ENCODE peak calls at places on chromosome 12, in four cellular contexts. One of them, this sample, is unnamed.

GRCh38 chr12:93853698-93854478 is 176.7 kb downstream of the CRADD start:
- DNase-seq in HL-60: no peak
- DNase-seq in esophagus squamous epithelium: no peak
- DNase-seq in COR-L47: no peak
- DNase-seq in this sample: no peak

GRCh38 chr12:105741786-105742566 is 396.8 kb downstream of the NUAK1 start:
- DNase-seq in HL-60: no peak
- DNase-seq in esophagus squamous epithelium: no peak
- DNase-seq in COR-L47: no peak
- DNase-seq in this sample: no peak

GRCh38 chr12:92987846-92988621 is 58.9 kb upstream of the EEA1 start:
- DNase-seq in HL-60: peak
- DNase-seq in esophagus squamous epithelium: no peak
- DNase-seq in COR-L47: no peak
- DNase-seq in this sample: no peak

GRCh38 chr12:121537814-121538698 is 42.8 kb downstream of the KDM2B start:
- DNase-seq in HL-60: peak
- DNase-seq in esophagus squamous epithelium: no peak
- DNase-seq in COR-L47: no peak
- DNase-seq in this sample: no peak

GRCh38 chr12:96457191-96457930 is 32.0 kb upstream of the CFAP54 start:
- DNase-seq in HL-60: no peak
- DNase-seq in esophagus squamous epithelium: no peak
- DNase-seq in COR-L47: no peak
- DNase-seq in this sample: no peak

GRCh38 chr12:128864516-128865186 is 11.4 kb downstream of the GLT1D1 start:
- DNase-seq in HL-60: peak
- DNase-seq in esophagus squamous epithelium: no peak
- DNase-seq in COR-L47: no peak
- DNase-seq in this sample: no peak

GRCh38 chr12:121260091-121260490 is 36.4 kb downstream of the CAMKK2 start:
- DNase-seq in HL-60: no peak
- DNase-seq in esophagus squamous epithelium: no peak
- DNase-seq in COR-L47: no peak
- DNase-seq in this sample: no peak

GRCh38 chr12:3493225-3494049 is 2.4 kb downstream of the PRMT8 start:
- DNase-seq in HL-60: no peak
- DNase-seq in esophagus squamous epithelium: no peak
- DNase-seq in COR-L47: no peak
- DNase-seq in this sample: no peak

GRCh38 chr12:18718462-18718861 is 19.4 kb downstream of the PLCZ1 start:
- DNase-seq in HL-60: no peak
- DNase-seq in esophagus squamous epithelium: no peak
- DNase-seq in COR-L47: no peak
- DNase-seq in this sample: no peak

GRCh38 chr12:106897082-106897481 is 58.6 kb upstream of the TMEM263 start:
- DNase-seq in HL-60: no peak
- DNase-seq in esophagus squamous epithelium: no peak
- DNase-seq in COR-L47: no peak
- DNase-seq in this sample: no peak

GRCh38 chr12:128078311-128078851 is 188.6 kb upstream of the TMEM132C start:
- DNase-seq in HL-60: no peak
- DNase-seq in esophagus squamous epithelium: no peak
- DNase-seq in COR-L47: no peak
- DNase-seq in this sample: no peak

GRCh38 chr12:94898388-94898787 is 105.1 kb downstream of the NDUFA12 start:
- DNase-seq in HL-60: no peak
- DNase-seq in esophagus squamous epithelium: no peak
- DNase-seq in COR-L47: no peak
- DNase-seq in this sample: no peak

GRCh38 chr12:132418393-132418925 is 71.5 kb upstream of the FBRSL1 start:
- DNase-seq in HL-60: no peak
- DNase-seq in esophagus squamous epithelium: no peak
- DNase-seq in COR-L47: no peak
- DNase-seq in this sample: no peak

GRCh38 chr12:122423258-122424165 is 1.0 kb upstream of the CLIP1 start:
- DNase-seq in HL-60: peak
- DNase-seq in esophagus squamous epithelium: no peak
- DNase-seq in COR-L47: no peak
- DNase-seq in this sample: no peak

GRCh38 chr12:121465921-121466799 is 66.2 kb downstream of the RNF34 start:
- DNase-seq in HL-60: peak
- DNase-seq in esophagus squamous epithelium: no peak
- DNase-seq in COR-L47: no peak
- DNase-seq in this sample: no peak

GRCh38 chr12:68613209-68613904 is 2.7 kb downstream of the RAP1B start:
- DNase-seq in HL-60: no peak
- DNase-seq in esophagus squamous epithelium: no peak
- DNase-seq in COR-L47: no peak
- DNase-seq in this sample: no peak

GRCh38 chr12:53726946-53727309 is 324 bp downstream of the CALCOCO1 start:
- DNase-seq in HL-60: no peak
- DNase-seq in esophagus squamous epithelium: no peak
- DNase-seq in COR-L47: no peak
- DNase-seq in this sample: no peak

GRCh38 chr12:123957191-123957590 is 15.4 kb downstream of the CCDC92 start:
- DNase-seq in HL-60: no peak
- DNase-seq in esophagus squamous epithelium: no peak
- DNase-seq in COR-L47: no peak
- DNase-seq in this sample: no peak

GRCh38 chr12:89390802-89391673 is 38.7 kb upstream of the DUSP6 start:
- DNase-seq in HL-60: peak
- DNase-seq in esophagus squamous epithelium: no peak
- DNase-seq in COR-L47: no peak
- DNase-seq in this sample: no peak

GRCh38 chr12:65497645-65498044 is 219.2 kb downstream of the MSRB3 start:
- DNase-seq in HL-60: no peak
- DNase-seq in esophagus squamous epithelium: no peak
- DNase-seq in COR-L47: no peak
- DNase-seq in this sample: no peak

GRCh38 chr12:1800646-1801284 is 19.6 kb upstream of the LRTM2 start:
- DNase-seq in HL-60: peak
- DNase-seq in esophagus squamous epithelium: no peak
- DNase-seq in COR-L47: no peak
- DNase-seq in this sample: no peak

GRCh38 chr12:116790066-116790465 is 52.0 kb downstream of the RNFT2 start:
- DNase-seq in HL-60: no peak
- DNase-seq in esophagus squamous epithelium: no peak
- DNase-seq in COR-L47: no peak
- DNase-seq in this sample: no peak

GRCh38 chr12:45125997-45126396 is 75.1 kb upstream of the DBX2 start:
- DNase-seq in HL-60: no peak
- DNase-seq in esophagus squamous epithelium: no peak
- DNase-seq in COR-L47: no peak
- DNase-seq in this sample: no peak

GRCh38 chr12:129193263-129193871 is 340.1 kb downstream of the GLT1D1 start:
- DNase-seq in HL-60: peak
- DNase-seq in esophagus squamous epithelium: no peak
- DNase-seq in COR-L47: no peak
- DNase-seq in this sample: no peak

GRCh38 chr12:2412305-2412643 is 359.5 kb downstream of the CACNA1C start:
- DNase-seq in HL-60: no peak
- DNase-seq in esophagus squamous epithelium: no peak
- DNase-seq in COR-L47: no peak
- DNase-seq in this sample: no peak

GRCh38 chr12:13981296-13981962 is at the start of gene GRIN2B:
- DNase-seq in HL-60: no peak
- DNase-seq in esophagus squamous epithelium: no peak
- DNase-seq in COR-L47: no peak
- DNase-seq in this sample: no peak

GRCh38 chr12:68122236-68122920 is 37.2 kb downstream of the IFNG start:
- DNase-seq in HL-60: no peak
- DNase-seq in esophagus squamous epithelium: no peak
- DNase-seq in COR-L47: no peak
- DNase-seq in this sample: no peak

GRCh38 chr12:13039557-13039956 is 4.6 kb upstream of the FAM234B start:
- DNase-seq in HL-60: no peak
- DNase-seq in esophagus squamous epithelium: no peak
- DNase-seq in COR-L47: no peak
- DNase-seq in this sample: no peak

GRCh38 chr12:46952880-46953517 is 126.4 kb upstream of the PCED1B start:
- DNase-seq in HL-60: no peak
- DNase-seq in esophagus squamous epithelium: no peak
- DNase-seq in COR-L47: no peak
- DNase-seq in this sample: no peak

GRCh38 chr12:107597695-107598410 is 87.7 kb upstream of the PWP1 start:
- DNase-seq in HL-60: peak
- DNase-seq in esophagus squamous epithelium: no peak
- DNase-seq in COR-L47: no peak
- DNase-seq in this sample: no peak